ENCODE peak calls at places on chromosomes 4 and X, in seven cellular contexts. One of them, this sample, is unnamed.

GRCh38 chr4:168981460-168981859 is 28.6 kb downstream of the CBR4 start:
- DNase-seq in stomach: no peak
- DNase-seq in GM12892: no peak
- DNase-seq in suprapubic skin: no peak
- DNase-seq in HCT116: no peak
- DNase-seq in sigmoid colon: no peak
- DNase-seq in HepG2: no peak
- DNase-seq in this sample: no peak

GRCh38 chr4:12409507-12410190 is 981.0 kb upstream of the HS3ST1 start:
- DNase-seq in stomach: no peak
- DNase-seq in HCT116: peak
- DNase-seq in sigmoid colon: no peak
- DNase-seq in HepG2: no peak
- DNase-seq in GM12892: no peak
- DNase-seq in suprapubic skin: no peak
- DNase-seq in this sample: no peak

GRCh38 chr4:172547724-172548123 is 620.9 kb upstream of the GALNT7 start:
- DNase-seq in stomach: no peak
- DNase-seq in GM12892: no peak
- DNase-seq in HCT116: no peak
- DNase-seq in sigmoid colon: no peak
- DNase-seq in suprapubic skin: no peak
- DNase-seq in HepG2: no peak
- DNase-seq in this sample: no peak

GRCh38 chr4:54082168-54082567 is 17.8 kb upstream of the CHIC2 start:
- DNase-seq in suprapubic skin: no peak
- DNase-seq in HepG2: peak
- DNase-seq in sigmoid colon: no peak
- DNase-seq in GM12892: no peak
- DNase-seq in HCT116: peak
- DNase-seq in stomach: peak
- DNase-seq in this sample: peak

GRCh38 chr4:102196221-102196620 is 149.1 kb downstream of the SLC39A8 start:
- DNase-seq in sigmoid colon: no peak
- DNase-seq in stomach: no peak
- DNase-seq in GM12892: no peak
- DNase-seq in suprapubic skin: no peak
- DNase-seq in HepG2: no peak
- DNase-seq in HCT116: no peak
- DNase-seq in this sample: no peak

GRCh38 chrX:134144231-134144630 is 92.8 kb upstream of the CCDC160 start:
- DNase-seq in sigmoid colon: no peak
- DNase-seq in HepG2: peak
- DNase-seq in stomach: no peak
- DNase-seq in suprapubic skin: no peak
- DNase-seq in GM12892: no peak
- DNase-seq in HCT116: peak
- DNase-seq in this sample: no peak

GRCh38 chrX:3713225-3713936 is at the start of gene PRKX:
- DNase-seq in suprapubic skin: peak
- DNase-seq in sigmoid colon: peak
- DNase-seq in stomach: peak
- DNase-seq in HepG2: no peak
- DNase-seq in GM12892: peak
- DNase-seq in HCT116: no peak
- DNase-seq in this sample: peak

GRCh38 chr4:1466034-1466960 is 60.1 kb upstream of the NKX1-1 start:
- DNase-seq in GM12892: no peak
- DNase-seq in sigmoid colon: no peak
- DNase-seq in suprapubic skin: no peak
- DNase-seq in HCT116: no peak
- DNase-seq in HepG2: no peak
- DNase-seq in stomach: no peak
- DNase-seq in this sample: no peak

GRCh38 chrX:70042399-70043371 is 7.1 kb downstream of the AWAT2 start:
- DNase-seq in sigmoid colon: no peak
- DNase-seq in stomach: peak
- DNase-seq in HCT116: peak
- DNase-seq in suprapubic skin: no peak
- DNase-seq in GM12892: no peak
- DNase-seq in HepG2: peak
- DNase-seq in this sample: no peak

GRCh38 chrX:17473021-17473420 is 98.0 kb downstream of the NHS start:
- DNase-seq in HepG2: no peak
- DNase-seq in stomach: no peak
- DNase-seq in suprapubic skin: no peak
- DNase-seq in HCT116: no peak
- DNase-seq in sigmoid colon: no peak
- DNase-seq in GM12892: no peak
- DNase-seq in this sample: no peak

GRCh38 chr4:76498550-76498949 is 63.5 kb downstream of the SHROOM3 start:
- DNase-seq in HCT116: no peak
- DNase-seq in sigmoid colon: no peak
- DNase-seq in HepG2: peak
- DNase-seq in suprapubic skin: no peak
- DNase-seq in stomach: no peak
- DNase-seq in GM12892: no peak
- DNase-seq in this sample: no peak
- TF ChIP-seq POLR2A in HCT116: no peak
- TF ChIP-seq POLR2A in sigmoid colon: no peak
- TF ChIP-seq POLR2A in HepG2: no peak
- TF ChIP-seq POLR2A in suprapubic skin: no peak
- TF ChIP-seq POLR2A in stomach: no peak
- TF ChIP-seq POLR2A in GM12892: no peak
- TF ChIP-seq POLR2A in this sample: no peak

DNA sequence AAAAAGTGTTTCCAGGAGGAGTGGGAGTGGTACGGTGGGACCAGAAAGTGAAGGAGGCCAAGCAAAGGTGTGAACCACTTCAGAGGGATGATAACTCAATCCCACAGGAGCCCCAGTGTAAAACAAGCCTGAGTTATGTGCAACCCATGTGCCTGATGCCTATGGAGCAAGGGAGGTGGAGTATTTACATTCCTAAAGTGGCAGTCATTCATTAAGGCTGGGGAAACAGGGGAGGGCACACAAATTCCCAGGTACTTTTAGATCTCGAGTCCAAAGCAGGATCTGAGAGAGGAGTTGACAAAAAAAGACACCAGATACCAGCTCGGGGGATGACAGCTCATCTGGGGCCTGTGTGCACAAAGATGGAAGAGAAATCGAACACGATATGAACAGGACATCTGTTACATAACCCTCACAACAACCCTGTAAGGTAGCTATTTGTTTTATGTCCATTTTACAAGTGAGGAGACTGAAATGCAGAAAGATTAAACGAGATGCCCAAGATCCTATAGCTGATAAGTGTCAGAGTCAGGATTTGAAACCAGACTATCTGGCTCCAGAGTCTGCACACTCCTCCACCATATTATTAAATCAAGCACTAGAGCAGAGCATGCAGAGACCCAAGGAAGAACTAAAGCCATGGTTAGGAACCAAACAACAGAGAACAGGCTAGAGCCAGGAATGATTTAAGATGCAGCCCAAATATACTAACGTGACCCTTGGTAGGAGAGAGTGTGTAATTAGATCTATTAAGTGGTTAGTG is 91.9 kb upstream of the MAPK10 start:
- DNase-seq in suprapubic skin: no peak
- DNase-seq in HepG2: no peak
- DNase-seq in sigmoid colon: no peak
- DNase-seq in HCT116: no peak
- DNase-seq in stomach: no peak
- DNase-seq in GM12892: no peak
- DNase-seq in this sample: no peak
- TF ChIP-seq POLR2AphosphoS5 in suprapubic skin: no peak
- TF ChIP-seq POLR2AphosphoS5 in HepG2: no peak
- TF ChIP-seq POLR2AphosphoS5 in sigmoid colon: no peak
- TF ChIP-seq POLR2AphosphoS5 in HCT116: no peak
- TF ChIP-seq POLR2AphosphoS5 in stomach: no peak
- TF ChIP-seq POLR2AphosphoS5 in GM12892: no peak
- TF ChIP-seq POLR2AphosphoS5 in this sample: no peak

GRCh38 chrX:153724252-153725038 is at the start of the genes ABCD1 and BCAP31:
- DNase-seq in suprapubic skin: peak
- DNase-seq in sigmoid colon: peak
- DNase-seq in HepG2: peak
- DNase-seq in HCT116: peak
- DNase-seq in stomach: peak
- DNase-seq in GM12892: peak
- DNase-seq in this sample: peak
- TF ChIP-seq POLR2A in suprapubic skin: no peak
- TF ChIP-seq POLR2A in sigmoid colon: peak
- TF ChIP-seq POLR2A in HepG2: peak
- TF ChIP-seq POLR2A in HCT116: no peak
- TF ChIP-seq POLR2A in stomach: no peak
- TF ChIP-seq POLR2A in GM12892: peak
- TF ChIP-seq POLR2A in this sample: peak

DNA sequence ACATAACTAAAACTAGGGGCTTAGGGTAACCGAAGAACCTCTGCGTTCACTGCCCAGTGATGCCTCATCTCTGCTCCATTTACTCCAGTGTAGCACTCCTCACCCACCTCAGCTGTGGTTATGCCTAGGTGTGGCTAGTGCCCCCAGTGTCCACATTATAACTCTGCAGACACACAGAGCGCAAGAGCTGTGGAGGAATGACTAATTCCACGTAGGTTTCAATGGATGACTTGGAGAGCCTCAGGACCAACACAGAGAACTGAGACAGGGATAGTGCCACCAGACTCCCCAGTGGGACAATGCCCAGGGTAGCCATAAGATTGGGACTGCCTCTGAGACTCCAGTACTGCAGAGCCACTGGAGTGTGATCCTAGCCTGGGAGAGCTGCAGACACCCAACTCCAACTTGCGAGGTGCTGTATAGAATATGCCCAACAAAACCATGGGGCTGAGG is 542.4 kb upstream of the DIPK2B start:
- DNase-seq in HCT116: peak
- DNase-seq in HepG2: peak
- DNase-seq in sigmoid colon: no peak
- DNase-seq in GM12892: no peak
- DNase-seq in suprapubic skin: no peak
- DNase-seq in stomach: no peak
- DNase-seq in this sample: no peak
- TF ChIP-seq POLR2AphosphoS5 in HCT116: peak
- TF ChIP-seq POLR2AphosphoS5 in HepG2: no peak
- TF ChIP-seq POLR2AphosphoS5 in sigmoid colon: no peak
- TF ChIP-seq POLR2AphosphoS5 in GM12892: no peak
- TF ChIP-seq POLR2AphosphoS5 in suprapubic skin: no peak
- TF ChIP-seq POLR2AphosphoS5 in stomach: no peak
- TF ChIP-seq POLR2AphosphoS5 in this sample: no peak

DNA sequence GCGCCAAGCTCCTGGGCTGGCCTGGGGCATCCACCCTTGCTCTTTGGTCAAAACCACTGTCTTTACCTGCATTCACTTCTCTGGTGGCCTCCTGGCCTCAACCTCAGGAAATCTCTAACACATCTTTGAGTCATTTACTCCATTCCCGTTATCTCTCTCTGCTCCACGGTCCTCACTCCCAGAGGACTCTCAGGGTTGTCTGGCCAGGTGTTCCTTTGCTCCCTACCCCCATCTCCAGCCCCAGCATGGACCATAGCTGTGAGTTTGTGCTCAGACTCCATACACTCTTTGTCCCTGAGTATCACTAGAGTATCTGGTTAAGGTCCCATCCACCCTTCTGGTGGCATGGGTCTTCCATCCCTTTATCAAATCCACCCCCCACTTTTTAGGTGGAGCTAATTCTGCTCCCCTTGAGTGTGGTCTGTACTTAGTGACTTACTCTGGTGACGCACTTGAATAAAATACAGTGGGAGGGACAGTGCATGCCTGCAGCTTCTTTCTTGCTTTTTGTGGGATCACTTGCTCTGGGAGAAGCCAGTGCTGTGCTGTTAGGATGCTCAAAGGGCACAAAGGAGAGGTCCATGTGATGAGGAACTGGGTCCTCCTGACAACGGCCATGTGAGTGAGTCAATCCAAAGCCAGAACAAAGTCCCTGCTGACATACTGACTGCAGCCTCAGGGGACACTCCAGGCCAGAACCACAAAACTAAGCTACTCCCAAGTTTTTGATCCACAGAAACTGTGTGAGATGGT is 44.3 kb downstream of the IGFBP7 start:
- DNase-seq in stomach: no peak
- DNase-seq in sigmoid colon: no peak
- DNase-seq in suprapubic skin: no peak
- DNase-seq in HepG2: no peak
- DNase-seq in HCT116: no peak
- DNase-seq in GM12892: no peak
- DNase-seq in this sample: no peak
- TF ChIP-seq POLR2A in stomach: no peak
- TF ChIP-seq POLR2A in sigmoid colon: no peak
- TF ChIP-seq POLR2A in suprapubic skin: no peak
- TF ChIP-seq POLR2A in HepG2: no peak
- TF ChIP-seq POLR2A in HCT116: no peak
- TF ChIP-seq POLR2A in GM12892: no peak
- TF ChIP-seq POLR2A in this sample: no peak

GRCh38 chr4:94357624-94358023 is 15.0 kb upstream of the HPGDS start:
- DNase-seq in GM12892: no peak
- DNase-seq in sigmoid colon: no peak
- DNase-seq in HCT116: no peak
- DNase-seq in suprapubic skin: no peak
- DNase-seq in HepG2: no peak
- DNase-seq in stomach: no peak
- DNase-seq in this sample: no peak

GRCh38 chr4:94358101-94358500 is 15.5 kb upstream of the HPGDS start:
- DNase-seq in GM12892: no peak
- DNase-seq in sigmoid colon: no peak
- DNase-seq in HepG2: no peak
- DNase-seq in suprapubic skin: no peak
- DNase-seq in HCT116: no peak
- DNase-seq in stomach: no peak
- DNase-seq in this sample: no peak

GRCh38 chr4:94352996-94353395 is 10.4 kb upstream of the HPGDS start:
- DNase-seq in sigmoid colon: no peak
- DNase-seq in GM12892: no peak
- DNase-seq in HepG2: no peak
- DNase-seq in suprapubic skin: no peak
- DNase-seq in HCT116: no peak
- DNase-seq in stomach: no peak
- DNase-seq in this sample: no peak

GRCh38 chr4:94356444-94356843 is 13.8 kb upstream of the HPGDS start:
- DNase-seq in HepG2: no peak
- DNase-seq in sigmoid colon: no peak
- DNase-seq in HCT116: no peak
- DNase-seq in stomach: no peak
- DNase-seq in GM12892: no peak
- DNase-seq in suprapubic skin: no peak
- DNase-seq in this sample: no peak

DNA sequence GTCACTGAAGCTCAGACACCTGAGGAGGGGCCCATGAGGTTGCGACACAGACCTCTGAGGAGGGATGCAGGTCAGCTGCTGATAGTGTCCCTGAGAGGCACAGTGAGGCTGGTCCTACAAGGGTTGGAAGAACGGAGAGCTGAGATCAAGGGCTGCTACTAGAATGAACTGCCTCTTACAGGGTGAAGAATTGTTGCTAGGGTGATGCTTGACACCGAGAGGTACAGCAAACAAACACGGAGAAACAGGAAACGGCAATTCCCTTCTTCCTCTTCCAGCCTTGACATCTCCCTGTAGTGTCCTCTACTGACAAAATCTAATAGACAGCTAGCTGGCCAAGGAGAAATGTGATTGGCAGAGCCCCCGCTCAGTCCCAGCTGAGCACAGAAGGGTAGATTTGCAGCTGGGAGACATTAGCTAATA is 11.8 kb upstream of the HPGDS start:
- DNase-seq in sigmoid colon: no peak
- DNase-seq in stomach: no peak
- DNase-seq in GM12892: no peak
- DNase-seq in suprapubic skin: no peak
- DNase-seq in HCT116: no peak
- DNase-seq in HepG2: no peak
- DNase-seq in this sample: no peak
- TF ChIP-seq POLR2AphosphoS5 in sigmoid colon: no peak
- TF ChIP-seq POLR2AphosphoS5 in stomach: no peak
- TF ChIP-seq POLR2AphosphoS5 in GM12892: no peak
- TF ChIP-seq POLR2AphosphoS5 in suprapubic skin: no peak
- TF ChIP-seq POLR2AphosphoS5 in HCT116: no peak
- TF ChIP-seq POLR2AphosphoS5 in HepG2: no peak
- TF ChIP-seq POLR2AphosphoS5 in this sample: no peak

This sample was measured in transverse colon.